ENCODE peak calls at places on chromosomes 5 and 9, in ten cellular contexts. L, M, S, N, P, O, X, W, K and U are unnamed samples.

GRCh38 chr9:110266786-110267185 is 10.5 kb upstream of the TXN start:
- DNase-seq in L (no peak), M (no peak), S (no peak), N (no peak), P (no peak), O (no peak), X (no peak), W (no peak), K (no peak), U (no peak)

GRCh38 chr5:80934751-80935150 is 25.4 kb upstream of the RASGRF2 start:
- DNase-seq in L (no peak), M (no peak), S (no peak), N (no peak), P (no peak), O (no peak), X (no peak), W (no peak), K (no peak), U (no peak)

GRCh38 chr5:116465411-116465810 is 109.2 kb downstream of the SEMA6A start:
- DNase-seq in L (no peak), M (no peak), S (no peak), N (no peak), P (no peak), O (no peak), X (no peak), W (no peak), K (no peak), U (no peak)

GRCh38 chr5:170499621-170500020 is 4.2 kb upstream of the KCNIP1 start:
- DNase-seq in L (no peak), M (no peak), S (no peak), N (no peak), P (no peak), O (no peak), X (no peak), W (no peak), K (no peak), U (no peak)

GRCh38 chr5:96871022-96871388 is 5.3 kb upstream of the ERAP2 start:
- DNase-seq in L (no peak), M (no peak), S (no peak), N (no peak), P (no peak), O (no peak), X (no peak), W (no peak), K (no peak), U (no peak)

GRCh38 chr9:86978413-86978812 is 31.1 kb upstream of the GAS1 start:
- DNase-seq in L (no peak), M (peak), S (no peak), N (no peak), P (no peak), O (no peak), X (no peak), W (no peak), K (no peak), U (no peak)

GRCh38 chr5:179407191-179408175 is 62.2 kb upstream of the ADAMTS2 start:
- DNase-seq in L (no peak), M (no peak), S (no peak), N (no peak), P (no peak), O (no peak), X (no peak), W (no peak), K (no peak), U (no peak)

GRCh38 chr5:18882162-18882561 is 1105.8 kb downstream of the CDH18 start:
- DNase-seq in L (no peak), M (no peak), S (no peak), N (no peak), P (peak), O (no peak), X (no peak), W (no peak), K (no peak), U (no peak)

GRCh38 chr5:124906339-124907097 is 160.1 kb upstream of the ZNF608 start:
- DNase-seq in L (no peak), M (peak), S (no peak), N (no peak), P (peak), O (no peak), X (no peak), W (peak), K (peak), U (no peak)

GRCh38 chr5:178108446-178108845 is 4.9 kb upstream of the N4BP3 start:
- DNase-seq in L (no peak), M (no peak), S (no peak), N (no peak), P (no peak), O (no peak), X (no peak), W (no peak), K (no peak), U (no peak)